ENCODE peak calls at places on chromosomes 7 and 10, in six cellular contexts. One of them, this sample, is unnamed.

GRCh38 chr7:90655566-90655965 is 59.4 kb downstream of the CDK14 start:
- DNase-seq in dermis blood vessel endothelial cell: peak
- DNase-seq in AG08396: peak
- DNase-seq in memory B cell: no peak
- DNase-seq in pulmonary artery endothelial cell: peak
- DNase-seq in choroid plexus epithelial cell: peak
- DNase-seq in this sample: no peak

GRCh38 chr10:21285207-21285606 is 240.3 kb downstream of the SKIDA1 start:
- DNase-seq in dermis blood vessel endothelial cell: no peak
- DNase-seq in AG08396: no peak
- DNase-seq in memory B cell: no peak
- DNase-seq in pulmonary artery endothelial cell: no peak
- DNase-seq in choroid plexus epithelial cell: no peak
- DNase-seq in this sample: no peak

GRCh38 chr7:139451638-139452037 is 31.8 kb downstream of the KLRG2 start:
- DNase-seq in dermis blood vessel endothelial cell: peak
- DNase-seq in AG08396: no peak
- DNase-seq in memory B cell: no peak
- DNase-seq in pulmonary artery endothelial cell: no peak
- DNase-seq in choroid plexus epithelial cell: peak
- DNase-seq in this sample: no peak

GRCh38 chr10:58241346-58241745 is 26.3 kb downstream of the IPMK start:
- DNase-seq in dermis blood vessel endothelial cell: no peak
- DNase-seq in AG08396: peak
- DNase-seq in memory B cell: no peak
- DNase-seq in pulmonary artery endothelial cell: no peak
- DNase-seq in choroid plexus epithelial cell: peak
- DNase-seq in this sample: no peak

GRCh38 chr10:43284341-43284910 is 17.6 kb upstream of the RASGEF1A start:
- DNase-seq in dermis blood vessel endothelial cell: peak
- DNase-seq in AG08396: no peak
- DNase-seq in memory B cell: no peak
- DNase-seq in pulmonary artery endothelial cell: no peak
- DNase-seq in choroid plexus epithelial cell: peak
- DNase-seq in this sample: no peak

GRCh38 chr10:69318087-69318996 is 40.0 kb downstream of the HK1 start:
- DNase-seq in dermis blood vessel endothelial cell: peak
- DNase-seq in AG08396: peak
- DNase-seq in memory B cell: peak
- DNase-seq in pulmonary artery endothelial cell: no peak
- DNase-seq in choroid plexus epithelial cell: peak
- DNase-seq in this sample: peak

GRCh38 chr7:27586825-27587224 is 75.9 kb downstream of the HIBADH start:
- DNase-seq in dermis blood vessel endothelial cell: no peak
- DNase-seq in AG08396: no peak
- DNase-seq in memory B cell: peak
- DNase-seq in pulmonary artery endothelial cell: no peak
- DNase-seq in choroid plexus epithelial cell: no peak
- DNase-seq in this sample: peak

GRCh38 chr10:75456122-75456521 is 24.7 kb downstream of the LRMDA start:
- DNase-seq in dermis blood vessel endothelial cell: no peak
- DNase-seq in AG08396: no peak
- DNase-seq in memory B cell: no peak
- DNase-seq in pulmonary artery endothelial cell: no peak
- DNase-seq in choroid plexus epithelial cell: no peak
- DNase-seq in this sample: no peak

GRCh38 chr10:93465806-93466675 is 16.1 kb downstream of the MYOF start:
- DNase-seq in dermis blood vessel endothelial cell: peak
- DNase-seq in AG08396: peak
- DNase-seq in memory B cell: no peak
- DNase-seq in pulmonary artery endothelial cell: peak
- DNase-seq in choroid plexus epithelial cell: peak
- DNase-seq in this sample: peak